ENCODE peak calls at places on chromosome 18, in four cellular contexts. One of them, this sample, is unnamed.

GRCh38 chr18:50987261-50987660 is 19.4 kb downstream of the ELAC1 start:
- DNase-seq in lower lobe of right lung: no peak
- DNase-seq in naive thymus-derived CD4-positive, alpha-beta T cell: no peak
- DNase-seq in astrocyte: no peak
- DNase-seq in this sample: no peak

GRCh38 chr18:73331212-73331772 is 463.5 kb upstream of the NETO1 start:
- DNase-seq in lower lobe of right lung: no peak
- DNase-seq in naive thymus-derived CD4-positive, alpha-beta T cell: no peak
- DNase-seq in astrocyte: no peak
- DNase-seq in this sample: no peak

GRCh38 chr18:23453657-23454011 is 547 bp downstream of the RIOK3 start:
- DNase-seq in astrocyte: peak; percentile 69
- DNase-seq in lower lobe of right lung: no peak
- DNase-seq in naive thymus-derived CD4-positive, alpha-beta T cell: no peak
- DNase-seq in this sample: peak; percentile 26

GRCh38 chr18:51066273-51066672 is 36.3 kb downstream of the SMAD4 start:
- DNase-seq in astrocyte: peak; percentile 55
- DNase-seq in naive thymus-derived CD4-positive, alpha-beta T cell: no peak
- DNase-seq in lower lobe of right lung: no peak
- DNase-seq in this sample: no peak

GRCh38 chr18:58211510-58211909 is 167.5 kb downstream of the NEDD4L start:
- DNase-seq in naive thymus-derived CD4-positive, alpha-beta T cell: no peak
- DNase-seq in lower lobe of right lung: no peak
- DNase-seq in astrocyte: no peak
- DNase-seq in this sample: no peak

GRCh38 chr18:31977270-31977872 is 34.4 kb upstream of the TRAPPC8 start:
- DNase-seq in lower lobe of right lung: no peak
- DNase-seq in astrocyte: peak; percentile 14
- DNase-seq in naive thymus-derived CD4-positive, alpha-beta T cell: peak; percentile 31
- DNase-seq in this sample: peak; percentile 6

GRCh38 chr18:9103488-9103887 is 989 bp downstream of the NDUFV2 start:
- DNase-seq in naive thymus-derived CD4-positive, alpha-beta T cell: peak; percentile 31
- DNase-seq in lower lobe of right lung: no peak
- DNase-seq in astrocyte: no peak
- DNase-seq in this sample: no peak

GRCh38 chr18:44954256-44954655 is 273.6 kb downstream of the SETBP1 start:
- DNase-seq in naive thymus-derived CD4-positive, alpha-beta T cell: no peak
- DNase-seq in astrocyte: no peak
- DNase-seq in lower lobe of right lung: no peak
- DNase-seq in this sample: no peak

GRCh38 chr18:76349067-76349715 is 145.9 kb downstream of the ZNF516 start:
- DNase-seq in lower lobe of right lung: no peak
- DNase-seq in astrocyte: peak; percentile 36
- DNase-seq in naive thymus-derived CD4-positive, alpha-beta T cell: peak; percentile 54
- DNase-seq in this sample: peak; percentile 24

GRCh38 chr18:39753178-39753577 is 2187.6 kb upstream of the CELF4 start:
- DNase-seq in lower lobe of right lung: no peak
- DNase-seq in astrocyte: no peak
- DNase-seq in naive thymus-derived CD4-positive, alpha-beta T cell: no peak
- DNase-seq in this sample: no peak

GRCh38 chr18:23133860-23134779 is 1.2 kb upstream of the CABLES1 start:
- DNase-seq in naive thymus-derived CD4-positive, alpha-beta T cell: no peak
- DNase-seq in lower lobe of right lung: peak; percentile 63
- DNase-seq in astrocyte: no peak
- DNase-seq in this sample: no peak

GRCh38 chr18:77044866-77045664 is 87.5 kb downstream of the MBP start:
- DNase-seq in astrocyte: no peak
- DNase-seq in lower lobe of right lung: no peak
- DNase-seq in naive thymus-derived CD4-positive, alpha-beta T cell: no peak
- DNase-seq in this sample: no peak

GRCh38 chr18:9058426-9058825 is 44.1 kb upstream of the NDUFV2 start:
- DNase-seq in naive thymus-derived CD4-positive, alpha-beta T cell: no peak
- DNase-seq in astrocyte: peak; percentile 73
- DNase-seq in lower lobe of right lung: no peak
- DNase-seq in this sample: no peak

GRCh38 chr18:74373428-74373827 is 57.8 kb downstream of the C18orf63 start:
- DNase-seq in naive thymus-derived CD4-positive, alpha-beta T cell: peak; percentile 91
- DNase-seq in astrocyte: no peak
- DNase-seq in lower lobe of right lung: no peak
- DNase-seq in this sample: no peak

GRCh38 chr18:21998531-21998930 is 170.9 kb upstream of the GATA6 start:
- DNase-seq in astrocyte: no peak
- DNase-seq in lower lobe of right lung: no peak
- DNase-seq in naive thymus-derived CD4-positive, alpha-beta T cell: no peak
- DNase-seq in this sample: no peak

GRCh38 chr18:770583-770961 is 41.5 kb downstream of the YES1 start:
- DNase-seq in astrocyte: no peak
- DNase-seq in naive thymus-derived CD4-positive, alpha-beta T cell: no peak
- DNase-seq in lower lobe of right lung: no peak
- DNase-seq in this sample: no peak

GRCh38 chr18:22322251-22322691 is 95.4 kb downstream of the CTAGE1 start:
- DNase-seq in lower lobe of right lung: no peak
- DNase-seq in naive thymus-derived CD4-positive, alpha-beta T cell: no peak
- DNase-seq in astrocyte: no peak
- DNase-seq in this sample: no peak

GRCh38 chr18:42649636-42650035 is 465.8 kb downstream of the RIT2 start:
- DNase-seq in astrocyte: peak; percentile 73
- DNase-seq in naive thymus-derived CD4-positive, alpha-beta T cell: no peak
- DNase-seq in lower lobe of right lung: no peak
- DNase-seq in this sample: no peak

DNA sequence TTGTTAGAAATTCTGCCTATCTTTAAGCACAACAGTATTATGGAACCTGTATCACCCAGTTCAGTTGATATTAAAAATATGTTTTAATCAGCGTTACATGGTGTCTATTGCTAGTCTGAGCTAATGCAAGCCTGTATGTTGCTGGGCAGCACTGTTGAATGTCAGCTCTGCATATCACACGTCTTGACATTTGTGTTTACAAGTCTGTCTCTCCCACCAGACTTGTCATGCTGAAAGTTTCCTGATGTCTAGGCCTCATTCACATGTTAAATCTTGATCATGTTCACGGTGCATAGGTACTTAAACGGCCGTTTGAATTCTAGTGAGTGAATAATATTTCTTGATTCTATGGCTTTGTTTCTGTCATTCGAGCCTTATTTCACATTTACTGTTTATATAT is 385.0 kb downstream of the SOCS6 start:
- DNase-seq in naive thymus-derived CD4-positive, alpha-beta T cell: no peak
- DNase-seq in lower lobe of right lung: no peak
- DNase-seq in astrocyte: no peak
- DNase-seq in this sample: no peak
- H3K9me3 ChIP-seq in naive thymus-derived CD4-positive, alpha-beta T cell: peaks cover 8% of the 10 kb centered on the region
- H3K9me3 ChIP-seq in lower lobe of right lung: no peaks in the 10 kb centered on the region
- H3K9me3 ChIP-seq in astrocyte: peaks cover 4% of the 10 kb centered on the region
- H3K9me3 ChIP-seq in this sample: no peaks in the 10 kb centered on the region

GRCh38 chr18:79477711-79478483 is 82.2 kb downstream of the NFATC1 start:
- DNase-seq in astrocyte: no peak
- DNase-seq in naive thymus-derived CD4-positive, alpha-beta T cell: peak; percentile 10
- DNase-seq in lower lobe of right lung: no peak
- DNase-seq in this sample: no peak
- H3K9me3 ChIP-seq in astrocyte: peaks cover 8% of the 10 kb centered on the region
- H3K9me3 ChIP-seq in naive thymus-derived CD4-positive, alpha-beta T cell: no peaks in the 10 kb centered on the region
- H3K9me3 ChIP-seq in lower lobe of right lung: no peaks in the 10 kb centered on the region
- H3K9me3 ChIP-seq in this sample: no peaks in the 10 kb centered on the region

DNA sequence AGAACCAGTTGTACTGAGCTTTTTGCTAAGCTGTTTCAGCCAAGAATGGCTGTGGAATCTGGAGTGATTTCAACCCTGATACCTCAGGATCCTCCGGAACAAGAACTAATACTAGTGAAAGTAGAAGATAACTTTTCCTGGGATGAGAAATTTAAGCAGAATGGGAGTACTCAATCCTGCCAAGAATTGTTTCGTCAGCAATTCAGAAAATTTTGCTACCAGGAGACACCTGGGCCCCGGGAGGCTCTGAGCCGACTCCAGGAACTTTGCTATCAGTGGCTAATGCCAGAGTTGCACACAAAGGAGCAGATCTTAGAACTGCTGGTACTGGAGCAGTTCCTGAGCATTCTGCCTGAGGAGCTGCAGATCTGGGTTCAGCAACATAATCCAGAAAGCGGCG is 1.6 kb downstream of the ZNF397 start:
- DNase-seq in astrocyte: no peak
- DNase-seq in lower lobe of right lung: no peak
- DNase-seq in naive thymus-derived CD4-positive, alpha-beta T cell: no peak
- DNase-seq in this sample: no peak
- H3K9me3 ChIP-seq in astrocyte: peaks cover 45% of the 10 kb centered on the region
- H3K9me3 ChIP-seq in lower lobe of right lung: no peaks in the 10 kb centered on the region
- H3K9me3 ChIP-seq in naive thymus-derived CD4-positive, alpha-beta T cell: no peaks in the 10 kb centered on the region
- H3K9me3 ChIP-seq in this sample: peaks cover 3% of the 10 kb centered on the region

GRCh38 chr18:79935098-79935480 is 16.4 kb downstream of the SLC66A2 start:
- DNase-seq in astrocyte: no peak
- DNase-seq in lower lobe of right lung: peak; percentile 4
- DNase-seq in naive thymus-derived CD4-positive, alpha-beta T cell: no peak
- DNase-seq in this sample: no peak

GRCh38 chr18:79937103-79937860 is 14.2 kb downstream of the SLC66A2 start:
- DNase-seq in naive thymus-derived CD4-positive, alpha-beta T cell: no peak
- DNase-seq in astrocyte: no peak
- DNase-seq in lower lobe of right lung: peak; percentile 32
- DNase-seq in this sample: no peak

GRCh38 chr18:79936641-79937040 is 14.8 kb downstream of the SLC66A2 start:
- DNase-seq in lower lobe of right lung: peak; percentile 34
- DNase-seq in naive thymus-derived CD4-positive, alpha-beta T cell: no peak
- DNase-seq in astrocyte: no peak
- DNase-seq in this sample: no peak

GRCh38 chr18:79935499-79935898 is 16.0 kb downstream of the SLC66A2 start:
- DNase-seq in naive thymus-derived CD4-positive, alpha-beta T cell: no peak
- DNase-seq in astrocyte: no peak
- DNase-seq in lower lobe of right lung: peak; percentile 7
- DNase-seq in this sample: no peak

GRCh38 chr18:79935925-79936324 is 15.5 kb downstream of the SLC66A2 start:
- DNase-seq in naive thymus-derived CD4-positive, alpha-beta T cell: no peak
- DNase-seq in lower lobe of right lung: peak; percentile 13
- DNase-seq in astrocyte: no peak
- DNase-seq in this sample: no peak
- H3K9me3 ChIP-seq in naive thymus-derived CD4-positive, alpha-beta T cell: no peaks in the 10 kb centered on the region
- H3K9me3 ChIP-seq in lower lobe of right lung: peaks cover 22% of the 10 kb centered on the region
- H3K9me3 ChIP-seq in astrocyte: peaks cover 7% of the 10 kb centered on the region
- H3K9me3 ChIP-seq in this sample: peaks cover 21% of the 10 kb centered on the region